ENCODE peak calls at places on chromosomes 13 and 19, in seven cellular contexts. Z is coronary artery, V is cardiac muscle cell, K is tibial nerve, M is K562, L is Peyer's patch, X is RWPE1. E is an unnamed sample.

GRCh38 chr13:49322702-49323101 is 75.0 kb downstream of the CDADC1 start:
- DNase-seq in K (no peak), M (no peak), Z (no peak), L (no peak), X (no peak), V (no peak), E (no peak)

GRCh38 chr19:47230122-47230920 is 678 bp downstream of the BBC3 start:
- DNase-seq in Z (no peak), M (peak; percentile 84), V (peak; percentile 51), L (peak; percentile 84), K (peak; percentile 61), X (peak; percentile 47), E (peak; percentile 69)

GRCh38 chr19:12953456-12954149 is 3.4 kb downstream of the GADD45GIP1 start:
- DNase-seq in V (no peak), K (no peak), Z (no peak), L (no peak), M (no peak), X (no peak), E (no peak)

GRCh38 chr19:45873219-45873772 is 9.2 kb downstream of the FOXA3 start:
- DNase-seq in V (no peak), Z (no peak), L (no peak), M (no peak), K (no peak), X (no peak), E (no peak)

GRCh38 chr13:95677564-95678386 is 836 bp downstream of the DNAJC3 start:
- DNase-seq in K (no peak), V (peak; percentile 45), L (no peak), X (peak; percentile 20), M (no peak), Z (no peak), E (peak; percentile 65)

GRCh38 chr13:113837554-113838355 is 26.1 kb downstream of the GAS6 start:
- DNase-seq in V (peak; percentile 98), X (peak; percentile 93), K (peak; percentile 86), Z (peak; percentile 97), M (peak; percentile 52), L (peak; percentile 76), E (peak; percentile 84)

GRCh38 chr19:3365447-3366103 is 808 bp upstream of the NFIC start:
- DNase-seq in M (no peak), X (no peak), Z (peak; percentile 86), L (no peak), K (peak; percentile 64), V (peak; percentile 76), E (no peak)

GRCh38 chr19:7904074-7905020 is 670 bp downstream of the MAP2K7 start:
- DNase-seq in K (no peak), X (peak; percentile 45), Z (no peak), V (no peak), M (peak; percentile 89), L (no peak), E (peak; percentile 57)

GRCh38 chr19:18768997-18769891 is 21.9 kb downstream of the COMP start:
- DNase-seq in K (no peak), V (no peak), L (no peak), Z (no peak), M (no peak), X (no peak), E (peak; percentile 74)

GRCh38 chr19:18768046-18768771 is 22.9 kb downstream of the COMP start:
- DNase-seq in V (no peak), K (no peak), X (no peak), M (peak; percentile 70), L (no peak), Z (no peak), E (no peak)

GRCh38 chr19:18770663-18771327 is 20.3 kb downstream of the COMP start:
- DNase-seq in V (no peak), K (no peak), M (no peak), L (no peak), X (no peak), Z (no peak), E (no peak)

GRCh38 chr19:18771328-18772242 is 19.5 kb downstream of the COMP start:
- DNase-seq in V (no peak), Z (no peak), X (no peak), K (no peak), L (no peak), M (no peak), E (no peak)

GRCh38 chr19:18769989-18770528 is 21.0 kb downstream of the COMP start:
- DNase-seq in X (no peak), M (no peak), K (no peak), Z (no peak), V (no peak), L (no peak), E (no peak)
- TF ChIP-seq CTCF in X (no peak), M (no peak), K (no peak), Z (no peak), V (no peak), L (no peak), E (no peak)

GRCh38 chr13:48121733-48122132 is 26.8 kb upstream of the MED4 start:
- DNase-seq in K (no peak), L (no peak), Z (no peak), M (no peak), X (no peak), V (no peak), E (no peak)
- H3K27ac ChIP-seq in K (no peak overlapping the region), L (no peak overlapping the region), Z (peak overlapping the region; percentile 17), M (no peak overlapping the region), X (no peak overlapping the region), V (no peak overlapping the region), E (no peak overlapping the region)

GRCh38 chr19:57558525-57558924 is 1.1 kb downstream of the ZNF550 start:
- DNase-seq in Z (no peak), L (no peak), X (peak; percentile 10), V (peak; percentile 23), M (no peak), K (no peak), E (no peak)
- TF ChIP-seq CTCF in Z (no peak), L (no peak), X (no peak), V (peak; percentile 10), M (no peak), K (no peak), E (no peak)

GRCh38 chr13:98478134-98479129 is 98.5 kb downstream of the STK24 start:
- DNase-seq in K (no peak), M (peak; percentile 26), Z (no peak), V (peak; percentile 33), L (no peak), X (no peak), E (no peak)
- H3K27ac ChIP-seq in K (no peak overlapping the region), M (peak overlapping the region; percentile 81), Z (no peak overlapping the region), V (peak overlapping the region; percentile 98), L (no peak overlapping the region), X (peak overlapping the region; percentile 77), E (no peak overlapping the region)

GRCh38 chr13:110272651-110273050 is 34.3 kb downstream of the COL4A1 start:
- DNase-seq in Z (no peak), K (no peak), X (no peak), V (no peak), L (no peak), M (no peak), E (no peak)

GRCh38 chr13:110276553-110276950 is 30.4 kb downstream of the COL4A1 start:
- DNase-seq in V (no peak), M (no peak), L (no peak), X (no peak), Z (no peak), K (no peak), E (no peak)

GRCh38 chr13:110275931-110276552 is 30.9 kb downstream of the COL4A1 start:
- DNase-seq in Z (no peak), X (no peak), K (peak; percentile 70), L (no peak), V (no peak), M (no peak), E (no peak)

GRCh38 chr13:110273254-110273653 is 33.7 kb downstream of the COL4A1 start:
- DNase-seq in V (no peak), M (no peak), K (no peak), L (no peak), Z (no peak), X (no peak), E (no peak)

GRCh38 chr13:110274687-110275086 is 32.3 kb downstream of the COL4A1 start:
- DNase-seq in V (no peak), M (no peak), X (no peak), Z (no peak), K (no peak), L (no peak), E (no peak)
- TF ChIP-seq CTCF in V (peak; percentile 27), M (no peak), X (no peak), Z (no peak), K (peak; percentile 6), L (no peak), E (no peak)

GRCh38 chr13:32031815-32032345 is 306 bp downstream of the FRY start:
- DNase-seq in Z (no peak), M (no peak), X (no peak), L (no peak), V (no peak), K (no peak), E (no peak)
- H3K27ac ChIP-seq in Z (peak overlapping the region; percentile 89), M (no peak overlapping the region), X (no peak overlapping the region), L (peak overlapping the region; percentile 52), V (no peak overlapping the region), K (peak overlapping the region; percentile 72), E (peak overlapping the region; percentile 38)

DNA sequence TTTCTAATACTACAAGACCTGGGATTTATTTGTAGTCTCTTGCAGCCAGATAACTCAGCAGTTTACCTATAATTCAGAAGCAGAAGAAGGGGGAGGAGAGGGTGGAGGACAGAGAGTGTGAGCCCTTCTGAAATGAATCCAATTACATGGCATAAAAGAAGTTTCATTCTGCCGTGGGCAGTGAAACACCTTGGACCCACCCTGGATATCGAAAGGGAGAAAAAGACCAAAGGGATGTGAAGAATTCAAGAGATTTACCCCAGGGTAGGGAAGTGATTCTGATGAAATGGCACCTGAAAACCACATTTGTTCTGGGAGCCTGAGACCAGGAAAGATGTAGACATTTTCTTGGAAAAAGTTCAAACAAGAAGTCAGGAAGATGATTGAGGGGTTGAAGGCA is 140.9 kb downstream of the NDFIP2 start:
- DNase-seq in V (no peak), Z (no peak), X (peak; percentile 12), M (no peak), K (no peak), L (no peak), E (no peak)
- TF ChIP-seq CTCF in V (no peak), Z (no peak), X (no peak), M (no peak), K (no peak), L (no peak), E (no peak)

GRCh38 chr19:31347828-31348314 is 1.4 kb downstream of the TSHZ3 start:
- DNase-seq in Z (peak; percentile 72), V (peak; percentile 29), X (no peak), K (peak; percentile 38), M (no peak), L (no peak), E (no peak)
- H3K27ac ChIP-seq in Z (peak overlapping the region; percentile 43), V (no peak overlapping the region), X (no peak overlapping the region), K (peak overlapping the region; percentile 81), M (no peak overlapping the region), L (no peak overlapping the region), E (no peak overlapping the region)

DNA sequence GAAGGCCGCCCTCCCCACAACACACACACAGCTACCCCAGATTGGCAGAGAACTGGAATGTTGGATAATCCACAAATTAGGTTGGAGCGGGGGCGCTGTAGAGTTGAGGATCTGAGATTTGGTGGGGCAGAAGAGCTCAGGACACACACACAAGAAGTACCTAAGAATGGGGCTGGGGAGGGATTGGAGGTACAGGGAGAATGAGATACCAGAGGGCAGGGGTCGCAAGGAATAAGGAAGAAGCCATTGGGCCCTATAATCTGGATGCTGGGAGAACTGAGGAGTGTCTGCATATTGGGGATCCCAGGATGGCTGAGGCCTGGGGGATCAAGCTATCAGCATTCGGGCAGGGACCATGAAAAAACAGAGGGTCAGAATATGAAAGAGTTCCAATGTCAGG is 11.5 kb downstream of the SYT3 start:
- DNase-seq in M (no peak), K (no peak), V (no peak), Z (no peak), X (no peak), L (no peak), E (no peak)
- TF ChIP-seq CTCF in M (no peak), K (no peak), V (no peak), Z (no peak), X (no peak), L (no peak), E (no peak)

E was measured in lung.